ENCODE peak calls at places on chromosomes 7 and 10, in seven cellular contexts. F is WTC11; N is astrocyte of the spinal cord; Y is astrocyte; D is CD8-positive, alpha-beta T cell; C is ovary; B is left ventricle myocardium inferior. Q is an unnamed sample.

GRCh38 chr10:109429956-109430760 is 493.2 kb downstream of the XPNPEP1 start:
- DNase-seq in N (peak), B (no peak), Y (peak), D (no peak), C (no peak), F (no peak), Q (no peak)

GRCh38 chr10:75395955-75396860 is 5.4 kb downstream of the ZNF503 start:
- DNase-seq in Y (no peak), B (peak), D (no peak), C (peak), N (peak), F (peak), Q (peak)

GRCh38 chr7:104553074-104553473 is 224.7 kb downstream of the LHFPL3 start:
- DNase-seq in N (no peak), D (no peak), F (no peak), C (no peak), Y (no peak), B (no peak), Q (no peak)

GRCh38 chr7:154096-154835 is 38.1 kb upstream of the FAM20C start:
- DNase-seq in D (no peak), C (no peak), B (no peak), Y (no peak), N (no peak), F (no peak), Q (no peak)

GRCh38 chr7:64774204-64774842 is 19.9 kb upstream of the ZNF138 start:
- DNase-seq in F (no peak), B (no peak), N (no peak), C (no peak), D (no peak), Y (no peak), Q (no peak)

GRCh38 chr10:95201736-95202135 is 7.7 kb downstream of the ACSM6 start:
- DNase-seq in B (no peak), Y (peak), D (no peak), N (no peak), F (no peak), C (no peak), Q (no peak)

GRCh38 chr10:70328018-70328417 is 44.2 kb upstream of the NPFFR1 start:
- DNase-seq in F (no peak), D (no peak), B (no peak), C (no peak), Y (no peak), N (no peak), Q (no peak)

GRCh38 chr10:101575580-101576228 is 12.4 kb downstream of the POLL start:
- DNase-seq in C (no peak), F (no peak), Y (no peak), D (no peak), B (no peak), N (no peak), Q (no peak)

GRCh38 chr10:43076311-43076875 is 476 bp upstream of the RET start:
- DNase-seq in Y (no peak), B (no peak), N (peak), C (no peak), D (no peak), F (peak), Q (no peak)

GRCh38 chr10:100446130-100446761 is 16.6 kb upstream of the WNT8B start:
- DNase-seq in D (no peak), B (no peak), C (no peak), Y (no peak), N (no peak), F (no peak), Q (no peak)

GRCh38 chr10:48333856-48334255 is 27.4 kb downstream of the MAPK8 start:
- DNase-seq in F (no peak), B (peak), C (no peak), D (no peak), N (no peak), Y (no peak), Q (no peak)

GRCh38 chr10:64115913-64116643 is 594.9 kb downstream of the REEP3 start:
- DNase-seq in N (peak), F (peak), D (no peak), B (no peak), C (no peak), Y (no peak), Q (peak)

GRCh38 chr7:115417662-115418061 is 495.8 kb downstream of the MDFIC start:
- DNase-seq in D (no peak), F (peak), N (no peak), C (no peak), B (no peak), Y (no peak), Q (no peak)

GRCh38 chr7:20310963-20311742 is 19.5 kb upstream of the ITGB8 start:
- DNase-seq in C (no peak), D (no peak), F (no peak), B (no peak), N (peak), Y (no peak), Q (no peak)

GRCh38 chr10:119526149-119526548 is 16.4 kb downstream of the RGS10 start:
- DNase-seq in D (no peak), Y (no peak), C (no peak), B (no peak), N (no peak), F (no peak), Q (no peak)

GRCh38 chr7:120733835-120734234 is 124.1 kb downstream of the TSPAN12 start:
- DNase-seq in C (no peak), D (no peak), B (no peak), N (no peak), F (no peak), Y (no peak), Q (no peak)

GRCh38 chr10:8767616-8768015 is 713.1 kb downstream of the GATA3 start:
- DNase-seq in F (no peak), B (no peak), D (no peak), Y (no peak), C (no peak), N (no peak), Q (no peak)

GRCh38 chr7:104252409-104253134 is 44.8 kb upstream of the ORC5 start:
- DNase-seq in D (no peak), F (no peak), Y (no peak), B (no peak), N (no peak), C (no peak), Q (no peak)

GRCh38 chr10:131729938-131730660 is 170.7 kb upstream of the PPP2R2D start:
- DNase-seq in Y (no peak), F (no peak), B (no peak), D (no peak), C (no peak), N (no peak), Q (no peak)

DNA sequence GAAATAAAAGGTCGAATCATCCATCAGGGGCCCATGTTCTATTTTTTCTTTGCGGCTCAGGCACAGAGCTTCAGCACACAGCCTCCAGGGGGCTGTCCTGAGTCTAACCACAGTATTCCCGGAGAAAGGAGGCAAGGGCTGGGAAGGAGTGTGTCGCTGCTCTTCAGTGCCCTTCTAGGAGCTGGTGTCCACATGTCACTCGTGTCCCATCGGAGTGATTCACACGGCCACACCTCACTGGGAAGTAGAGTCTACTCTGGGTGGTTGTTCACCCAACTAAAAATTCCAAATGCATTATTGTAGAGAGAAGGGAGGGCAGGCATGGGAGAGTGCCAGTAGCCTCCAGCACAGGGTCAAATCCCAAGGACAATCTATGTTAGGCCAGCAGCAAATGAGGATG is 114.8 kb upstream of the LANCL2 start:
- DNase-seq in F (peak), D (no peak), C (no peak), N (no peak), Y (no peak), B (no peak), Q (peak)
- TF ChIP-seq CTCF in F (peak), D (no peak), C (no peak), N (peak), Y (peak), B (peak), Q (peak)

GRCh38 chr7:12686894-12687212 is 580 bp upstream of the ARL4A start:
- DNase-seq in B (no peak), D (no peak), C (no peak), Y (no peak), N (no peak), F (no peak), Q (no peak)
- TF ChIP-seq CTCF in B (peak), D (peak), C (no peak), Y (no peak), N (no peak), F (peak), Q (peak)

GRCh38 chr7:98293746-98294145 is 12.3 kb downstream of the BRI3 start:
- DNase-seq in N (no peak), C (no peak), Y (no peak), D (no peak), B (no peak), F (no peak), Q (no peak)

GRCh38 chr7:98295467-98296220 is 14.2 kb downstream of the BRI3 start:
- DNase-seq in C (no peak), Y (no peak), D (no peak), F (no peak), B (no peak), N (no peak), Q (no peak)

GRCh38 chr7:98294326-98294725 is 12.8 kb downstream of the BRI3 start:
- DNase-seq in D (no peak), Y (no peak), B (no peak), F (no peak), C (no peak), N (no peak), Q (no peak)

GRCh38 chr7:98293265-98293664 is 11.8 kb downstream of the BRI3 start:
- DNase-seq in C (no peak), N (no peak), B (no peak), Y (no peak), D (no peak), F (no peak), Q (no peak)

GRCh38 chr7:98294798-98295382 is 13.4 kb downstream of the BRI3 start:
- DNase-seq in N (peak), F (peak), Y (no peak), B (no peak), D (no peak), C (no peak), Q (peak)
- TF ChIP-seq CTCF in N (peak), F (peak), Y (peak), B (peak), D (no peak), C (no peak), Q (peak)

DNA sequence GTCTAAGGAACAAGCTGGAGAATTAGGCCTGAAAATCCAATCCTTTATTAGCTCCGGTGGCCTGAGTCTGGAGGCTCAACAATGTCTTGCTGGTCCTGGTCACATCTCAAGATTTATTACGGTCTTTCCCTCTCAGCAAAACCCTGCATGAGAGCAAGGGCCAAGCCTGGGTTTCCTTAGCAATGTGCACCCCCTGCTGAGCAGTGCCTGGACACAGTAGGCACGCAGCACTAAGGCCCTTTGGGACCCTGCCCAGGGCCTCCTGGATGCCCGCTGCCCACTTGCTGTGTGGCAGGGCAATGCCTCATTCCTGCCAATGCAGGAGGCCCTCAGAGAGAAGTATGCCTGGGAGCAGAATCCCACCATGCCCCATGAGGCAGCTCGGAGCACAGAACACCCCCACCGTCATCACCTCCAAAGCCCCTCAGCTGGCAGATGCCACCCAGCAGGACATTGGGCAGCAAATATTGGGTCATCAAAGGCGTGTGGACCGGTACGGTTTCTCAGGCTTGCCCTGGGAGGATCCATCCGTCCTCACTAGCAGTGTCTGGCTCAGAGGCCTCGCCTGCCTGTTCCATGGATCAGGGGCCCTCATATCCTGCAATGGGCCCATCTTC is 156.4 kb downstream of the OAT start:
- DNase-seq in B (no peak), N (no peak), Y (no peak), C (no peak), D (no peak), F (no peak), Q (no peak)
- TF ChIP-seq CTCF in B (peak), N (no peak), Y (no peak), C (peak), D (no peak), F (no peak), Q (no peak)

DNA sequence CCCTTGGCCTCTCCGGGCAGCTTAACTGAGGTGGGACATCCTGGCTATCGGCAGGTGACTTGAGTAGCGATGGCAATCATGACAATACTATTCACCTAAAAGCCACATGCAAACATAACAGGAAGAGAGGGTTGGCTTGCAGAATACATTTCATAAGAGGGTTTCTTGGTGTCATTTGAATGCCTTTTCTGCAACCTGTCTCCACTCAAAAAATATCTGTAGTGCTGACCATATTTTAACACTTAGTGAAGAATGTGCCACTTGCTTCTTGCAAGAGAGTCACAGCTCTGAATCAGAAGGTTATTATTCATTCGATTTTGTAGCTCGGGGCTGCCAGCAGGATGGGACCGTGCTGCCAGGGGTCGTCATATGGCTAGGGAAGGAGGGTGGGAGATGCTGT is 152.0 kb upstream of the PITRM1 start:
- DNase-seq in B (no peak), D (no peak), N (no peak), Y (no peak), C (no peak), F (no peak), Q (no peak)
- TF ChIP-seq CTCF in B (no peak), D (no peak), N (no peak), Y (no peak), C (no peak), F (no peak), Q (no peak)